ENCODE peak calls at places on chromosomes 6 and 20, in seven cellular contexts. K is lung; V is CD8-positive, alpha-beta T cell; S is gastrocnemius medialis; J is CD4-positive, alpha-beta memory T cell; M is CD4-positive, alpha-beta T cell; E is PC-3. N is an unnamed sample.

GRCh38 chr6:142945446-142946180 is 637 bp upstream of the HIVEP2 start:
- DNase-seq in J (peak; percentile 69), K (peak; percentile 49), E (no peak), S (peak; percentile 50), M (peak; percentile 43), V (peak; percentile 79), N (no peak)

GRCh38 chr6:168117942-168118341 is 38.9 kb upstream of the FRMD1 start:
- DNase-seq in E (no peak), M (no peak), J (no peak), S (no peak), V (no peak), K (no peak), N (no peak)

GRCh38 chr6:38169826-38170526 is 350.4 kb downstream of the ZFAND3 start:
- DNase-seq in V (no peak), M (no peak), J (no peak), K (no peak), S (no peak), E (no peak), N (no peak)

GRCh38 chr20:37352611-37352980 is 6.7 kb downstream of the SRC start:
- DNase-seq in J (no peak), V (no peak), M (no peak), K (no peak), E (no peak), S (no peak), N (no peak)

GRCh38 chr20:19975901-19976300 is 41.3 kb upstream of the NAA20 start:
- DNase-seq in M (no peak), S (no peak), J (no peak), V (no peak), K (no peak), E (peak; percentile 45), N (no peak)

GRCh38 chr6:105105094-105105493 is 74.7 kb downstream of the POPDC3 start:
- DNase-seq in M (no peak), K (no peak), J (no peak), S (no peak), E (no peak), V (no peak), N (no peak)

GRCh38 chr20:1388706-1389483 is 4.0 kb downstream of the FKBP1A start:
- DNase-seq in E (no peak), J (no peak), V (peak; percentile 52), S (no peak), M (no peak), K (no peak), N (no peak)

GRCh38 chr20:17622086-17622850 is 52.4 kb downstream of the DSTN start:
- DNase-seq in V (peak; percentile 36), M (no peak), K (no peak), S (no peak), E (no peak), J (no peak), N (peak; percentile 27)

GRCh38 chr6:72424476-72424875 is 197.4 kb upstream of the KCNQ5 start:
- DNase-seq in J (no peak), M (no peak), V (no peak), S (no peak), K (no peak), E (no peak), N (no peak)

GRCh38 chr6:37698264-37699137 is 818 bp upstream of the MDGA1 start:
- DNase-seq in M (peak; percentile 33), V (peak; percentile 86), J (peak; percentile 74), E (peak; percentile 58), K (no peak), S (no peak), N (no peak)

GRCh38 chr20:32447136-32448027 is 89.3 kb downstream of the ASXL1 start:
- DNase-seq in K (no peak), S (no peak), V (no peak), J (no peak), M (no peak), E (no peak), N (no peak)

GRCh38 chr6:86730216-86730615 is 207.1 kb upstream of the HTR1E start:
- DNase-seq in V (no peak), J (no peak), S (no peak), K (no peak), M (no peak), E (no peak), N (no peak)

GRCh38 chr20:61874421-61875068 is 191.1 kb downstream of the TAF4 start:
- DNase-seq in J (no peak), S (no peak), M (no peak), K (no peak), E (peak; percentile 75), V (no peak), N (peak; percentile 62)

GRCh38 chr20:848218-848617 is 14.7 kb downstream of the FAM110A start:
- DNase-seq in S (no peak), E (no peak), J (no peak), K (no peak), V (no peak), M (no peak), N (no peak)

GRCh38 chr6:20412674-20413073 is 11.0 kb downstream of the E2F3 start:
- DNase-seq in E (no peak), S (no peak), K (no peak), V (no peak), M (no peak), J (no peak), N (no peak)

GRCh38 chr20:23519556-23519955 is 28.6 kb downstream of the CST8 start:
- DNase-seq in M (no peak), E (no peak), V (no peak), S (no peak), K (no peak), J (no peak), N (no peak)

GRCh38 chr20:21020656-21021004 is 85.5 kb downstream of the LINC00237 start:
- DNase-seq in S (no peak), V (no peak), J (no peak), K (no peak), M (no peak), E (no peak), N (no peak)

GRCh38 chr6:57085441-57085840 is 4.5 kb upstream of the ZNF451 start:
- DNase-seq in V (no peak), J (no peak), E (no peak), K (no peak), S (no peak), M (no peak), N (no peak)

GRCh38 chr20:54468082-54468481 is 7.3 kb upstream of the DOK5 start:
- DNase-seq in M (no peak), E (no peak), J (no peak), S (no peak), V (no peak), K (no peak), N (no peak)

GRCh38 chr6:84027340-84028183 is 6.0 kb upstream of the MRAP2 start:
- DNase-seq in S (no peak), E (peak; percentile 74), M (no peak), J (no peak), V (no peak), K (no peak), N (no peak)

GRCh38 chr6:56334937-56335336 is 87.6 kb upstream of the COL21A1 start:
- DNase-seq in V (no peak), M (no peak), J (no peak), E (peak; percentile 92), K (no peak), S (no peak), N (no peak)

GRCh38 chr20:35575958-35576357 is 34.1 kb downstream of the ERGIC3 start:
- DNase-seq in M (no peak), V (no peak), J (no peak), S (no peak), E (peak; percentile 92), K (no peak), N (no peak)

GRCh38 chr6:83430606-83431544 is at the start of gene ME1:
- DNase-seq in K (peak; percentile 82), E (peak; percentile 88), J (no peak), V (peak; percentile 50), M (no peak), S (peak; percentile 67), N (peak; percentile 22)

GRCh38 chr6:79949235-79949634 is 1.9 kb upstream of the ELOVL4 start:
- DNase-seq in V (peak; percentile 57), K (no peak), E (peak; percentile 66), M (peak; percentile 27), S (no peak), J (peak; percentile 54), N (no peak)

DNA sequence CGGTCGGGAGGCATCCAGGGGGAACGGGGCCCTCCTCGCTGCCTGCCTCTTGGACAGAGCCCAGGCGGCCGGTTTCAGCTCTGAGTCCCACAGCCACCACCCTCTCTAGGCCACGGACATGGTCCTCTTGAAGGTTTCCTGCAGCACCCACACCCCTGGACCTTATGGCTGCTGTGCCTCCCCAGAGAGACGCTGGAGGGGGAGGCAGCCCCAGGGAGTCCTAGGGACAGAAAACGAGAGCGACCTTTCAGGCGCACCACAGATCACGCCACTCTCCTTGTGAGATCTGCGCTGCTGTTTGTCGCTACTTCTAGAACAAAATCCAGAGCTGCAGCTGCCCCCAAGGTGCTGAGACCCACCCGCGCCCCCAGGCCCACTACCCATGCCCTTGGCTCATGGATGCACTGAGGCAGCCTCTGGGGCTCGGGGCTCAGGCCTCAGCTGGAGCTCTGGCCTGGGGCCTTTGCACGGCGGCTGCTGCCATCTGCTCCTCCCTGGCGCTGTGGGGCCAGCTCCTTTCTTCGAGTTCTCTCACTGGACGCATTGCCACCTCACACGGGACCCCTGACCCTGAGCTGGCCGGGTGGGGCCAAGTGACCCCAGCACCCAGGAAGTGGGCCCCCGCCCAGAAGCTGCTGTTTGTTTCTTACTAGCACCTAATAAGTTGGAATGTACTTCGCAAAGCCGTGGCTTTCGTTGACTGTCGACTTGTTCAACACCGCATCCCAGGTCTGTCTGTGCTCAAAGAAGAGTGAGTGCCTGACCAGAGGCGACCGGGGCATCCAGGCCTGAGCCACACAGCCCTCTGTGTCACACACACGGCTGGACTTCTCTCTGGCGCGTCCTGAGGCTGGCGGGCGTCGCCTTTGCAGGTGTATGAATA is 113.3 kb downstream of the DLL1 start:
- DNase-seq in M (no peak), K (no peak), S (no peak), V (peak; percentile 46), E (no peak), J (no peak), N (peak; percentile 45)
- H3K9me3 ChIP-seq in M (no peaks in the 10 kb centered on the region), K (no peaks in the 10 kb centered on the region), S (no peaks in the 10 kb centered on the region), V (no peaks in the 10 kb centered on the region), E (no peaks in the 10 kb centered on the region), J (no peaks in the 10 kb centered on the region), N (no peaks in the 10 kb centered on the region)

DNA sequence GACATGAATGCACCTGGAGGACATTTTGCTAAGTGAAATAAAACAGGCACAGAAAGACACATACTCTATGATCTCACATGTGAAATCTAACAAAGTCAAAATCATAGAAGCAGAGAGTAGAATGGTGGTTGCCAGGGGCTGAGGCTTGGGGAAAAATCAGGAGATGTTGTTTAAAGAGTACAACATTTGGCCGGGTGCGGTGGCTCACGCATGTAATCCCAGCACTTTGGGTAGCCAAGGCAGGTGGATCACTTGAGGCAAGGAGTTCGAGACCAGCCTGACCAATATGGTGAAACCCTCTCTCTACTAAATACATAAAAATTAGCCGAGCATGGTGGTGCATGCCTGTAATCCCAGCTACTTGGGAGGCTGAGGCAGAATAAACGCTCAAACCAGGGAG is 26.0 kb upstream of the LOC128125822 start:
- DNase-seq in S (no peak), M (no peak), J (no peak), E (no peak), V (no peak), K (no peak), N (no peak)
- H3K9me3 ChIP-seq in S (no peaks in the 10 kb centered on the region), M (no peaks in the 10 kb centered on the region), J (no peaks in the 10 kb centered on the region), E (no peaks in the 10 kb centered on the region), V (no peaks in the 10 kb centered on the region), K (no peaks in the 10 kb centered on the region), N (no peaks in the 10 kb centered on the region)

GRCh38 chr6:61538765-61539164 is 747.3 kb downstream of the KHDRBS2 start:
- DNase-seq in J (no peak), E (no peak), S (no peak), M (no peak), V (no peak), K (no peak), N (no peak)
- H3K9me3 ChIP-seq in J (no peaks in the 10 kb centered on the region), E (peaks cover 4% of the 10 kb centered on the region), S (no peaks in the 10 kb centered on the region), M (peaks cover 11% of the 10 kb centered on the region), V (no peaks in the 10 kb centered on the region), K (peaks cover 9% of the 10 kb centered on the region), N (no peaks in the 10 kb centered on the region)

GRCh38 chr20:39909447-39909846 is 779.6 kb downstream of the MAFB start:
- DNase-seq in V (no peak), J (no peak), S (peak; percentile 17), E (no peak), K (peak; percentile 42), M (no peak), N (no peak)
- H3K9me3 ChIP-seq in V (no peaks in the 10 kb centered on the region), J (no peaks in the 10 kb centered on the region), S (no peaks in the 10 kb centered on the region), E (peaks cover 25% of the 10 kb centered on the region), K (no peaks in the 10 kb centered on the region), M (no peaks in the 10 kb centered on the region), N (no peaks in the 10 kb centered on the region)

N was measured in breast epithelium.